ENCODE peak calls at places on chromosomes 13 and 19, in six cellular contexts. Q, V, Y, G, C and E are unnamed samples.

GRCh38 chr19:49793561-49793840 is 19.6 kb downstream of the FUZ start:
- DNase-seq in Q (no peak), V (no peak), Y (no peak), G (no peak), C (no peak), E (no peak)

GRCh38 chr19:45780448-45781281 is 1.6 kb downstream of the DMPK start:
- DNase-seq in Q (no peak), V (no peak), Y (peak; percentile 47), G (peak; percentile 45), C (no peak), E (no peak)

GRCh38 chr13:108269601-108270328 is at the start of gene TNFSF13B:
- DNase-seq in Q (peak; percentile 60), V (no peak), Y (peak; percentile 7), G (peak; percentile 41), C (peak; percentile 74), E (no peak)

GRCh38 chr13:60312851-60313505 is 84.0 kb upstream of the TDRD3 start:
- DNase-seq in Q (no peak), V (no peak), Y (no peak), G (no peak), C (no peak), E (no peak)

GRCh38 chr19:588093-588742 is 1.5 kb upstream of the HCN2 start:
- DNase-seq in Q (peak; percentile 90), V (peak; percentile 75), Y (peak; percentile 57), G (peak; percentile 76), C (no peak), E (peak; percentile 69)

GRCh38 chr13:31060655-31061054 is 101.0 kb downstream of the HSPH1 start:
- DNase-seq in Q (no peak), V (no peak), Y (no peak), G (no peak), C (no peak), E (no peak)

GRCh38 chr13:48808689-48809088 is 155.0 kb downstream of the CYSLTR2 start:
- DNase-seq in Q (no peak), V (no peak), Y (peak; percentile 35), G (peak; percentile 30), C (no peak), E (no peak)

GRCh38 chr13:30307194-30307965 is at the start of gene KATNAL1:
- DNase-seq in Q (peak; percentile 83), V (peak; percentile 28), Y (peak; percentile 56), G (peak; percentile 91), C (no peak), E (no peak)

GRCh38 chr13:111909971-111910671 is 156.8 kb upstream of the SOX1 start:
- DNase-seq in Q (peak; percentile 22), V (no peak), Y (no peak), G (no peak), C (no peak), E (no peak)

GRCh38 chr13:61685683-61686013 is 270.0 kb upstream of the PCDH20 start:
- DNase-seq in Q (no peak), V (peak; percentile 32), Y (peak; percentile 34), G (peak; percentile 2), C (no peak), E (peak; percentile 3)

GRCh38 chr13:75305057-75305456 is 176.9 kb downstream of the TBC1D4 start:
- DNase-seq in Q (no peak), V (no peak), Y (no peak), G (peak; percentile 73), C (no peak), E (no peak)

DNA sequence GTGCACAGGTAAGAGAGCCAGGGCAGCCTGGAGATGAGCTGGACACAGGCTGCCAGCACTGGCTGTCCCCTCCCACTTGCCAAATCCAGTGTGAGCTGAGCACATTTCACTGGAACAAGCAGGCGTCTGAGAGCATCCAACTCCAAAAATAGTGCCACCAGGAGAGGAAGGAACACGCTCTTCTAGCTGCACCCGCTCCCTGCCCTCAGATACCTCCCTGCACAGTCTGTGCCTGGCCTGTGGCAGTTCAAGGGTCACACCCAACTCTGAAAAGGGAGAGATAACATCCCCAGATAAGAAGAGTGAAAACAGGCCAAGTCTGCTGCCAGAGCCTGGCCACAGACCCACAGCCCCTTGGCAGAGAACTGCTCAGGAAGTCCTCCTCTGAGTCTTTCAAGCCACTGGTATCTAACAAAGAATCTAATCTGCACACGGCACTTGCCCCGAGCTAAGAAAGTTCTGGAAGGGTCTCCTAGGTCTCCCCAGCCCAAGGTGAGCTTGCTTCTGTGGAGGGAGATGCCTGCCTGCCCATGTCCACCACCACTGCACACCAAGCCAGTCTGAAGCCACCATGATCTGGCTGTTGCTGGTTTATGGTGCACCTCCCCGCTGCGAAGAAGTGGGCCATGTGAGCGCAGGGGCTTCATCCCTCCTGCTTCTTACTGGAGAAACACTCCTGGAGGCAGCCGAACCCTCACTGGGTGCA is 14.7 kb downstream of the ELL start:
- DNase-seq in Q (no peak), V (no peak), Y (no peak), G (no peak), C (no peak), E (no peak)
- TF ChIP-seq ZNF274 in Q (no peak), V (no peak), Y (no peak), G (no peak), C (no peak), E (no peak)

GRCh38 chr19:32104465-32105235 is 240.8 kb upstream of the ZNF507 start:
- DNase-seq in Q (peak; percentile 37), V (no peak), Y (no peak), G (peak; percentile 20), C (no peak), E (no peak)
- TF ChIP-seq ZNF274 in Q (no peak), V (no peak), Y (no peak), G (no peak), C (no peak), E (no peak)

GRCh38 chr13:101401196-101401595 is 15.1 kb downstream of the NALCN start:
- DNase-seq in Q (no peak), V (no peak), Y (no peak), G (no peak), C (no peak), E (no peak)

GRCh38 chr13:101399365-101399764 is 16.9 kb downstream of the NALCN start:
- DNase-seq in Q (no peak), V (no peak), Y (no peak), G (no peak), C (no peak), E (no peak)

GRCh38 chr13:101397742-101398141 is 18.6 kb downstream of the NALCN start:
- DNase-seq in Q (no peak), V (no peak), Y (no peak), G (no peak), C (no peak), E (no peak)

GRCh38 chr13:101398191-101398590 is 18.1 kb downstream of the NALCN start:
- DNase-seq in Q (no peak), V (no peak), Y (no peak), G (no peak), C (no peak), E (no peak)

GRCh38 chr13:101398920-101399319 is 17.4 kb downstream of the NALCN start:
- DNase-seq in Q (no peak), V (no peak), Y (no peak), G (no peak), C (no peak), E (no peak)
- TF ChIP-seq ZNF274 in Q (no peak), V (no peak), Y (no peak), G (no peak), C (no peak), E (no peak)

GRCh38 chr19:16371540-16371986 is 46.9 kb downstream of the KLF2 start:
- DNase-seq in Q (no peak), V (no peak), Y (no peak), G (peak; percentile 75), C (peak; percentile 79), E (no peak)

GRCh38 chr19:16368385-16369305 is 44.0 kb downstream of the KLF2 start:
- DNase-seq in Q (no peak), V (no peak), Y (peak; percentile 18), G (no peak), C (no peak), E (no peak)

GRCh38 chr19:16370671-16371391 is 46.2 kb downstream of the KLF2 start:
- DNase-seq in Q (no peak), V (no peak), Y (no peak), G (no peak), C (no peak), E (no peak)

GRCh38 chr19:16369306-16369663 is 44.7 kb downstream of the KLF2 start:
- DNase-seq in Q (no peak), V (no peak), Y (no peak), G (no peak), C (no peak), E (no peak)

GRCh38 chr19:16369664-16370576 is 45.3 kb downstream of the KLF2 start:
- DNase-seq in Q (no peak), V (no peak), Y (no peak), G (no peak), C (no peak), E (no peak)
- TF ChIP-seq ZNF274 in Q (no peak), V (no peak), Y (no peak), G (no peak), C (no peak), E (no peak)

GRCh38 chr19:29672933-29673336 is 7.7 kb downstream of the PLEKHF1 start:
- DNase-seq in Q (no peak), V (no peak), Y (no peak), G (no peak), C (peak; percentile 69), E (no peak)
- TF ChIP-seq ZNF274 in Q (no peak), V (no peak), Y (no peak), G (no peak), C (no peak), E (no peak)

GRCh38 chr13:98577823-98578285 is 947 bp upstream of the STK24 start:
- DNase-seq in Q (no peak), V (no peak), Y (peak; percentile 50), G (no peak), C (no peak), E (no peak)

GRCh38 chr13:98575009-98575866 is 1.7 kb downstream of the STK24 start:
- DNase-seq in Q (no peak), V (no peak), Y (no peak), G (peak; percentile 19), C (no peak), E (no peak)

GRCh38 chr13:98576963-98577822 is at the start of gene STK24:
- DNase-seq in Q (peak; percentile 75), V (no peak), Y (peak; percentile 34), G (peak; percentile 71), C (no peak), E (no peak)

GRCh38 chr13:98575876-98576214 is 1.1 kb downstream of the STK24 start:
- DNase-seq in Q (no peak), V (no peak), Y (no peak), G (no peak), C (no peak), E (no peak)

DNA sequence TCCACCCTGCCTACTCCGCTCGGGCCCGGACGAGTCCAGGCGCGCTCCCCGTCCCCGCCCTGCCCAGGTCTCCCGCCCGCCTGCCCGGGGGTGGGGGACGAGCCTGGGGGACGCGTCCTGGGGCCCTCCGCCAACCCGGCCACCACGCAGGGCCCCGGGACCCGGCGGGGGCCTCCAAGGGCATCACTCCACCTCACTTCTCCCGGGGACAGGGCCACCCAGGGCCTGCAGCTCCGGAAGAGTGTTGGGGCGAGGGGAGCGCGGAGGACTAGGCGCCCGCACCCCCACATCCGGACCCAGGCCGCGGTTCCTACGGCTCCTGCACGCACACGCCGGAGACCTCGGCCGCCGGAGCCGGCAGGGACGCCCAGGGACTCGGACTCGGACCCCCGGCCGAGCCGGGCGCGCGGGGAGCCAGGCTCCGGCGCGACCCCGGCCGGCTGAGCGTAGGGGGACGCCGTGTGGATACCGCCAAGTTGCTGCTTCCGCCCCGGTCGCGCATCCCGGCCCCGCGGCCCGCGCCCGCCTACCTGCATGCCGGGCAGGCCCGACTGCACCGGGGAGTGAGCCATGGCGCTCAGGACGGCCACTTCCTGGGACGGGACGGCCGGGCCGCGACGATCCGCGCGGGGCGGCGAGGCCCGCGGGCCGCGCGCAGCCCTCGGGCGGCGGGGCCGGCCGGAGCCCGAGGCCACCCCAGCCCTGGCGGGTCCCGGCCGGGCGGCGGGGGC is 527 bp downstream of the STK24 start:
- DNase-seq in Q (no peak), V (no peak), Y (no peak), G (peak; percentile 44), C (no peak), E (no peak)
- TF ChIP-seq ZNF274 in Q (no peak), V (no peak), Y (no peak), G (no peak), C (no peak), E (no peak)